ENCODE peak calls at places on chromosomes 6 and 20, in nine cellular contexts. W, L, Q, U, Y, S, X, B and O are unnamed samples. For H3K4me1, the result is how much of the 10 kb centered on the place peaks cover.

GRCh38 chr6:151493495-151494234 is at the start of gene CCDC170:
- DNase-seq in W (peak), L (peak), Q (peak), U (peak), Y (peak), S (no peak), X (peak), B (peak), O (peak)

GRCh38 chr6:129923520-129923919 is 62.4 kb upstream of the TMEM244 start:
- DNase-seq in W (no peak), L (no peak), Q (no peak), U (no peak), Y (no peak), S (no peak), X (no peak), B (no peak), O (no peak)

GRCh38 chr20:37397076-37397953 is 51.4 kb downstream of the SRC start:
- DNase-seq in W (no peak), L (no peak), Q (no peak), U (no peak), Y (peak), S (peak), X (no peak), B (peak), O (no peak)

GRCh38 chr20:19661717-19662637 is 96.1 kb upstream of the RIN2 start:
- DNase-seq in W (peak), L (peak), Q (peak), U (peak), Y (peak), S (peak), X (peak), B (no peak), O (no peak)

GRCh38 chr6:98835149-98836024 is 1.0 kb downstream of the POU3F2 start:
- DNase-seq in W (peak), L (no peak), Q (peak), U (no peak), Y (peak), S (no peak), X (no peak), B (peak), O (peak)

GRCh38 chr6:44590471-44590870 is 203.0 kb downstream of the CDC5L start:
- DNase-seq in W (no peak), L (no peak), Q (no peak), U (no peak), Y (no peak), S (no peak), X (no peak), B (no peak), O (no peak)

GRCh38 chr20:23782366-23782983 is 31.7 kb upstream of the CST1 start:
- DNase-seq in W (peak), L (no peak), Q (peak), U (no peak), Y (peak), S (peak), X (no peak), B (no peak), O (peak)

GRCh38 chr6:72374864-72375263 is 247.0 kb upstream of the KCNQ5 start:
- DNase-seq in W (no peak), L (no peak), Q (peak), U (no peak), Y (no peak), S (peak), X (no peak), B (no peak), O (no peak)

GRCh38 chr6:121413831-121414368 is 21.5 kb upstream of the GJA1 start:
- DNase-seq in W (no peak), L (no peak), Q (no peak), U (no peak), Y (no peak), S (no peak), X (no peak), B (no peak), O (no peak)

GRCh38 chr6:89799111-89799510 is 20.5 kb downstream of the MDN1 start:
- DNase-seq in W (no peak), L (no peak), Q (no peak), U (no peak), Y (no peak), S (no peak), X (no peak), B (no peak), O (no peak)

GRCh38 chr20:5203380-5203779 is 76.6 kb downstream of the CDS2 start:
- DNase-seq in W (no peak), L (no peak), Q (no peak), U (no peak), Y (no peak), S (no peak), X (no peak), B (no peak), O (no peak)

GRCh38 chr6:150684715-150685459 is 85.2 kb downstream of the PLEKHG1 start:
- DNase-seq in W (no peak), L (no peak), Q (no peak), U (peak), Y (no peak), S (no peak), X (no peak), B (no peak), O (peak)

GRCh38 chr6:116371384-116372209 is 850 bp downstream of the DSE start:
- DNase-seq in W (peak), L (peak), Q (peak), U (peak), Y (peak), S (peak), X (peak), B (peak), O (peak)

GRCh38 chr6:107869871-107870270 is 45.8 kb upstream of the SCML4 start:
- DNase-seq in W (no peak), L (no peak), Q (peak), U (no peak), Y (no peak), S (no peak), X (no peak), B (no peak), O (no peak)

GRCh38 chr20:4973330-4974097 is 27.8 kb downstream of the SLC23A2 start:
- DNase-seq in W (no peak), L (peak), Q (no peak), U (peak), Y (peak), S (no peak), X (peak), B (no peak), O (peak)

GRCh38 chr6:107069631-107070548 is 41.9 kb downstream of the MTRES1 start:
- DNase-seq in W (no peak), L (no peak), Q (no peak), U (no peak), Y (no peak), S (no peak), X (no peak), B (no peak), O (no peak)

DNA sequence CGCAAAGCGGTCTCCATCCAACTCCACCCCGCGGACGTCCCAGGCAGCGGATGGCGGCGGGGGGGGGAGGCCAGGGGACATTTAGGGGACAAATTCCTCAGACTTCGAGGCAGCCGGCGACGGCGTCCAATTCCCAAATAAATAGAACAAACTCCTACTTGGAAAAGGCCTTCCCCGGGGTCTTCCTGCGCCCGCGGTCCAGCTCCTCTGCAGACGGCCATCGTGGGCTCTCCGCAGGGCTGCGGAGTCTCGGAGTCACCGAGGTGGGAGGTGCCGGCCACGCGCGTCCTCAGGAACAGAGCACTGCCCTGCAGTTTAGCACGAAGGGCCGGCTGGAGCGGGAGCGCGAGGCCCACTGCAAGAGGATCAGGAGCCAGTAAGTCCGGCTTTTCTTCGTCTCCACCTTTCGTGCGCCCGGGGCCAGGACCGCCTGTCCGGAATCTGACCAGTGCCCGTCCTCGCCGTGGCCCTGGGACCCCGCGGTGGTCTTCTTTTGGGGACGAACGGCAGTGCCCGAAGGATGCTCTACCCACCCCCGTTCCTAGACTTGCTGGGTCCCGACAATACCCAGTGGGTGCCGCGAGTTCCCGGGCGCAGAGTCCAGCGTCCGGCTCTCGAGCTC is 1.4 kb downstream of the BHLHE23 start:
- DNase-seq in W (no peak), L (no peak), Q (no peak), U (no peak), Y (no peak), S (no peak), X (no peak), B (no peak), O (no peak)
- H3K4me1 ChIP-seq in W (under half), L (under half), Q (under half), U (under half), Y (under half), S (under half), X (under half), B (under half), O (under half)

GRCh38 chr20:32204485-32205115 is 2.9 kb downstream of the PLAGL2 start:
- DNase-seq in W (no peak), L (no peak), Q (no peak), U (no peak), Y (no peak), S (no peak), X (no peak), B (no peak), O (no peak)
- H3K4me3 ChIP-seq in W (peak), L (peak), Q (no peak), U (no peak), Y (no peak), S (peak), X (peak), B (peak), O (no peak)

GRCh38 chr6:166365806-166366205 is 16.9 kb downstream of the MPC1 start:
- DNase-seq in W (no peak), L (no peak), Q (peak), U (no peak), Y (no peak), S (no peak), X (no peak), B (no peak), O (no peak)

GRCh38 chr6:166365221-166365620 is 17.5 kb downstream of the MPC1 start:
- DNase-seq in W (no peak), L (no peak), Q (peak), U (no peak), Y (no peak), S (no peak), X (no peak), B (no peak), O (no peak)

GRCh38 chr6:166364480-166364879 is 18.3 kb downstream of the MPC1 start:
- DNase-seq in W (peak), L (no peak), Q (no peak), U (no peak), Y (no peak), S (no peak), X (no peak), B (no peak), O (no peak)

GRCh38 chr6:166360243-166361079 is 18.1 kb upstream of the SFT2D1 start:
- DNase-seq in W (no peak), L (peak), Q (peak), U (no peak), Y (no peak), S (peak), X (no peak), B (no peak), O (no peak)

DNA sequence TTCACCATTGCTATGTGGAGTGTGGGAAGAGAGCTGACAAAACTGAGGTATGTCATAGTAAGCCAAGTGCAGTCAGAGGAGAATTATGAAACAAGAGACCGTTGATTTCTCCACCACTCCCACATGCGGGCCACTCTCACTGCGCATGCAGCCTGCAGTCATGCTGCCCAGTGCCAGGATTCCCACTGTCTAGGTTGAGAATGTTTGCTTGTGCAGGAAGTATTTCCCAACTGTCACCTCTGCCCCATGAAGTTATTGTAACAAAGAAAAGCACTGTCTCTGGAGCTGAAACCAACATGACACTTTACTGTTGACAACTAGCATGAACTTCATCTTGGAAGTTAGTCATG is 18.7 kb upstream of the SFT2D1 start:
- DNase-seq in W (no peak), L (peak), Q (no peak), U (no peak), Y (no peak), S (peak), X (no peak), B (no peak), O (no peak)
- H3K4me1 ChIP-seq in W (under half), L (under half), Q (under half), U (under half), Y (under half), S (under half), X (under half), B (under half), O (under half)

DNA sequence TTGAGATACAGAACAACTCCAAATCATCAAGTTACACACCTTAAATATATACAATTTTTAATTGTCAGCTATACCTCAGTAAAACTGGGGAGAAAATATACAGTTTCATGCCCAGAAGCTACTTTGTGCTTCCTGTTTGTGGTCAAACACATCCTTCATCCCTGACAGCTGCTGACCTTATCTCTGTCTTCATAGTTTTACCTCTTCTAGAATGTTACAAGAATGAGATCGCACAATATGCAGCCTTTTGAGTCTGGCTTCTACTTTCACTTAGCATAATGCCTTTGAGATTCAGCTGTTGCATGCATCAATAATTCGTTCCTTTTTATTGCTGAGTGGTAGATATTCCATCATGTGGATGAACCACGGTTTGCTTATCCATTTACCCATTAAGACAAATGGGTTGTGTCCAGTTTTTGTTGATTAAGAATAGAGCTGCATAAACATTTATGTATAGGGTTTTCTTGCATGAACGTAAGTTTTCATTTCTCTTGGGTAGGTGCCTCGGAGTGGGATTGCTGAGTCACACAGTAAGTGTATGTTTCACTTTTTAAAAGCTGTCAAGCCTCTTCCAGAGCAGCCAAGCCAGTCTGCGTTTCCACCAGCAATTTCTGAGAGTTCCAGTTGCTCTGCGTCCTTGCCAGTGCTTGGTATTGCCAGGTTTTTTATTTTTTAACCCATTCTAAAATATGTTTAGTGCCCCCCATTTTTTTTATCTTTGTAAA is 86.6 kb upstream of the PAX1 start:
- DNase-seq in W (no peak), L (no peak), Q (no peak), U (no peak), Y (no peak), S (no peak), X (no peak), B (no peak), O (no peak)
- H3K4me3 ChIP-seq in W (no peak), L (no peak), Q (no peak), U (no peak), Y (no peak), S (no peak), X (no peak), B (no peak), O (no peak)

GRCh38 chr6:134172020-134172766 is 119.8 kb upstream of the SLC2A12 start:
- DNase-seq in W (no peak), L (no peak), Q (no peak), U (no peak), Y (no peak), S (no peak), X (no peak), B (no peak), O (no peak)
- H3K4me1 ChIP-seq in W (under half), L (under half), Q (under half), U (under half), Y (half or more), S (under half), X (half or more), B (half or more), O (under half)

GRCh38 chr6:69216127-69216526 is 580.7 kb downstream of the LMBRD1 start:
- DNase-seq in W (no peak), L (no peak), Q (no peak), U (no peak), Y (no peak), S (no peak), X (no peak), B (no peak), O (no peak)
- H3K4me3 ChIP-seq in W (no peak), L (no peak), Q (no peak), U (no peak), Y (no peak), S (no peak), X (no peak), B (no peak), O (no peak)

GRCh38 chr6:111766524-111766857 is 106.8 kb downstream of the FYN start:
- DNase-seq in W (no peak), L (no peak), Q (no peak), U (no peak), Y (no peak), S (no peak), X (no peak), B (no peak), O (no peak)

GRCh38 chr6:111764238-111765182 is 108.7 kb downstream of the FYN start:
- DNase-seq in W (peak), L (no peak), Q (peak), U (no peak), Y (no peak), S (no peak), X (no peak), B (no peak), O (peak)

GRCh38 chr6:111761783-111762312 is 111.4 kb downstream of the FYN start:
- DNase-seq in W (no peak), L (no peak), Q (no peak), U (no peak), Y (no peak), S (no peak), X (no peak), B (no peak), O (no peak)

GRCh38 chr6:111765681-111766523 is 107.3 kb downstream of the FYN start:
- DNase-seq in W (no peak), L (no peak), Q (no peak), U (no peak), Y (no peak), S (no peak), X (no peak), B (no peak), O (no peak)

GRCh38 chr6:111763381-111763780 is 109.9 kb downstream of the FYN start:
- DNase-seq in W (no peak), L (no peak), Q (no peak), U (no peak), Y (no peak), S (no peak), X (no peak), B (no peak), O (no peak)
- H3K4me1 ChIP-seq in W (half or more), L (under half), Q (under half), U (under half), Y (under half), S (under half), X (half or more), B (half or more), O (under half)